ENCODE peak calls at places on chromosomes 16 and 17, in six cellular contexts. R is endothelial cell of umbilical vein; H is CD8-positive, alpha-beta memory T cell; X is tibial nerve; G is tibial artery; B is lung. U is an unnamed sample. For H3K4me1, the result is how much of the 10 kb centered on the place peaks cover.

GRCh38 chr16:4814542-4815173 is 12.2 kb upstream of the ROGDI start:
- DNase-seq in X (no peak), R (no peak), H (no peak), G (no peak), B (no peak), U (no peak)

GRCh38 chr16:81189100-81189664 is 49.3 kb upstream of the BCO1 start:
- DNase-seq in G (peak), X (peak), R (no peak), B (peak), H (no peak), U (peak)

GRCh38 chr17:76527430-76528111 is 9.9 kb downstream of the CYGB start:
- DNase-seq in R (peak), G (no peak), H (peak), B (peak), X (peak), U (peak)

GRCh38 chr17:57370051-57370581 is 113.8 kb downstream of the MSI2 start:
- DNase-seq in G (no peak), X (no peak), H (no peak), B (no peak), R (no peak), U (no peak)

GRCh38 chr17:30858556-30859250 is 26.9 kb downstream of the ATAD5 start:
- DNase-seq in H (no peak), B (no peak), X (no peak), R (no peak), G (no peak), U (no peak)

GRCh38 chr17:34665803-34666763 is 86.7 kb downstream of the TMEM132E start:
- DNase-seq in H (no peak), X (no peak), R (no peak), G (no peak), B (no peak), U (no peak)

GRCh38 chr17:4658478-4659305 is 17.2 kb upstream of the ALOX15 start:
- DNase-seq in X (no peak), B (no peak), R (peak), H (no peak), G (no peak), U (no peak)

GRCh38 chr17:81261582-81262336 is 22.6 kb downstream of the NDUFAF8 start:
- DNase-seq in H (no peak), X (no peak), R (no peak), G (no peak), B (no peak), U (no peak)

GRCh38 chr17:30236807-30237206 is 1.3 kb upstream of the SLC6A4 start:
- DNase-seq in H (no peak), R (peak), B (peak), X (peak), G (peak), U (no peak)

GRCh38 chr17:64004218-64004770 is 6.1 kb downstream of the PRR29 start:
- DNase-seq in X (no peak), R (no peak), G (no peak), B (no peak), H (no peak), U (peak)
- H3K4me1 ChIP-seq in X (under half), R (half or more), G (under half), B (under half), H (under half), U (under half)

GRCh38 chr16:85168732-85169256 is 56.5 kb upstream of the CIBAR2 start:
- DNase-seq in B (no peak), X (peak), H (no peak), R (no peak), G (peak), U (peak)
- H3K4me1 ChIP-seq in B (under half), X (half or more), H (under half), R (under half), G (under half), U (under half)

GRCh38 chr16:3066440-3066748 is 954 bp downstream of the IL32 start:
- DNase-seq in H (no peak), G (no peak), B (no peak), R (no peak), X (no peak), U (no peak)
- H3K4me1 ChIP-seq in H (half or more), G (under half), B (under half), R (under half), X (under half), U (under half)

GRCh38 chr16:30380801-30381208 is 1.6 kb downstream of the SEPTIN1 start:
- DNase-seq in H (no peak), X (no peak), B (no peak), G (no peak), R (no peak), U (no peak)

GRCh38 chr16:30379165-30379783 is 3.1 kb downstream of the SEPTIN1 start:
- DNase-seq in H (no peak), X (no peak), B (no peak), R (no peak), G (no peak), U (no peak)

GRCh38 chr16:30381351-30382041 is 865 bp downstream of the SEPTIN1 start:
- DNase-seq in R (no peak), B (no peak), X (no peak), H (no peak), G (no peak), U (no peak)

GRCh38 chr16:30378236-30379164 is 3.9 kb downstream of the SEPTIN1 start:
- DNase-seq in X (peak), G (peak), B (peak), H (peak), R (peak), U (peak)

DNA sequence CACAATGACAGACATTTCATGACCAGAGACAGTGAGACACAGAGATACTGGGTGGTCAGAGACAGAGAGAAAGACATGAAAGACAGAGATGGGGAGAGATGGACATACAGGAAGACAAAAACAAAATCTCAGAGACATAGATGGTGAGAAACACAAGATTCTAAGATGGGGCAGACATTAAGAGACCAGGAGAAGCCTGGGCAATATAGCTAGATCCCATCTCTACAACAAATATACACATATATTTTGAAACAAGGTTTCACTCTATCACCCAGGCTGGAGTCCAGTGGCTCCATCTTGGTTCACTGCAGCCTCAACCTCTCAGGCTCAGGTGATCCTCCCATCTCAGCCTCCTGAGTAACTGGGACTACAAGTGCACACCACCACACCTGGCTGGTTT is 2.3 kb downstream of the SEPTIN1 start:
- DNase-seq in G (no peak), H (no peak), X (no peak), B (no peak), R (no peak), U (no peak)
- H3K4me1 ChIP-seq in G (under half), H (half or more), X (under half), B (under half), R (under half), U (under half)

DNA sequence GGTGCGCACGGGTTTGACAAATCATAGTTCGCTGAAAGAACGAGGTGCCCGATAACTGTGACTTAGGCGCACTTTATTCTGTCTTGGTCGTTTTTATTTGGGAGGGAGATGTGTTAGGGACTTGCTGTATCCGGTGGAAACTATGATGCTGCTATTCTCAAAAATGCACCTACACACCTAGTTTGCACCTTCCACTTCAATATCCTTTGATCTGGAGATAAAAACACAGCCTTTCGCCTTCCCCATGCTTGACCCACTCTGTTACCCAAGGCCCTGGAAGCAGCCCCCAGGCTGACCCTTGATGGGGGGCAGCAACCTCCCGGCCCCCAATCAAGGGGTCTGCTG is 15.0 kb upstream of the FOXF1 start:
- DNase-seq in R (no peak), X (no peak), B (no peak), G (no peak), H (no peak), U (no peak)
- H3K4me1 ChIP-seq in R (under half), X (half or more), B (under half), G (under half), H (under half), U (under half)

GRCh38 chr16:89491238-89491869 is 993 bp upstream of the ANKRD11 start:
- DNase-seq in G (no peak), H (no peak), B (no peak), X (no peak), R (no peak), U (no peak)
- H3K4me1 ChIP-seq in G (under half), H (under half), B (under half), X (half or more), R (under half), U (under half)

DNA sequence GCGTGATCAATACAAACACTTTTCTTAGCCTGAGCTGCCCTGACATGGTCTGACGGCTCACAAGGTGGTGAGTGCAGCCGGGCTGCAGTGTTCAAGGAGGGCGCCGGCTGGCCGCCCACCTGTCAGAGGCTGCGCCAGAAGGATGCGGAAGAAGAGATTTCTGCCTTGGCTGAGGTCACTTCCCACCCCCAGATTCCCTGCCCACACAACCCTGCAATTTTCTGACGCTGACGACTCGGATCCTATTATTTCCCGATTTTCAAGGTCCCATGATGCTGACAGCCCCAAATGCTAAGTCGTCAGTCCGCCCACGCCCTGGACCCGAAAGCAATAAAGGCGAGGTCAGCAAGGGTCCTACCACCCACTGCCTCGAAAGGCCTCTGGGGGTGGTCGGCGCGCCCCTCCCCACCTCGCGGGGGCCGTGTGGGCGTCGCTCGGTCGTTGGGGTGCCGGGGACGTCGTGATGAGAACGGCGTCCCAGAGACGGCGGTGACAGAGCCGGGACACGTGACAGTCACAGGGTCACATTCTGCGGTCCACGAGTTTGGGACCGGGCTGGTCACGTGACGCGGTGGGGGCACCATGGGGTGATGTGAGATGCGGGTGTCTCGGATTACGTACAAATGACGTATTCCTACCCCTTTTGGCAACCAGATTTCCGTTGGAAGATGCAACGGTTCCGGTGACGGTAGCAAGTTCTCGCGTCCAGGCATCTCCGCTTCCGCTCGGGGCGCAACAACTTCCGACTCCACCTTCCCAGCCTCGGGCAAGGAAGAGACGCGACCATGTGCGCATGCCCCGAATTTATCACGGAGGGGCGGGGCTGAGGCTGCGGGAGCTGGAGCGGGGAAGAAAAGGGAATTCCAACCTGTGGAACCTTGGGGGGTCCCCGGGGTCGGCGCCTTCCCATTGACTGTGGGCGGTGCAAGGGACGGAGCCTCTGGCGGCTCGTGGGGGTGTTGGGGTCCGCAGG is at the start of gene STX4:
- DNase-seq in R (peak), B (peak), X (peak), H (peak), G (peak), U (peak)
- H3K4me1 ChIP-seq in R (under half), B (under half), X (under half), H (under half), G (under half), U (under half)

U was measured in uterus.